ENCODE peak calls at places on chromosomes 11 and 22, in eight cellular contexts. X, D, Z, N, S, E, Q and C are unnamed samples.

GRCh38 chr22:20741008-20741633 is 32.8 kb upstream of the SERPIND1 start:
- DNase-seq in X (no peak), D (peak), Z (no peak), N (no peak), S (no peak), E (no peak), Q (no peak), C (no peak)

GRCh38 chr11:12792590-12792989 is 118.4 kb downstream of the TEAD1 start:
- DNase-seq in X (no peak), D (no peak), Z (peak), N (no peak), S (no peak), E (no peak), Q (no peak), C (no peak)

GRCh38 chr11:119055901-119056300 is 1.1 kb downstream of the HYOU1 start:
- DNase-seq in X (no peak), D (no peak), Z (no peak), N (peak), S (no peak), E (no peak), Q (no peak), C (no peak)

GRCh38 chr11:6351782-6352181 is 31.5 kb upstream of the CAVIN3 start:
- DNase-seq in X (no peak), D (no peak), Z (no peak), N (no peak), S (no peak), E (no peak), Q (no peak), C (no peak)

GRCh38 chr11:13939952-13940610 is 22.4 kb upstream of the SPON1 start:
- DNase-seq in X (no peak), D (no peak), Z (no peak), N (peak), S (no peak), E (no peak), Q (peak), C (no peak)

GRCh38 chr11:19903620-19904069 is 191.0 kb downstream of the NAV2 start:
- DNase-seq in X (peak), D (no peak), Z (peak), N (no peak), S (peak), E (peak), Q (no peak), C (no peak)

GRCh38 chr11:110565344-110565684 is 135.6 kb downstream of the FDX1 start:
- DNase-seq in X (no peak), D (no peak), Z (no peak), N (peak), S (no peak), E (no peak), Q (no peak), C (no peak)

GRCh38 chr11:120344302-120345004 is 8.2 kb downstream of the ARHGEF12 start:
- DNase-seq in X (peak), D (no peak), Z (no peak), N (peak), S (no peak), E (peak), Q (no peak), C (no peak)

GRCh38 chr11:73388241-73389133 is 12.3 kb downstream of the RELT start:
- DNase-seq in X (no peak), D (peak), Z (peak), N (no peak), S (no peak), E (no peak), Q (no peak), C (no peak)

GRCh38 chr11:573146-573759 is 3.0 kb upstream of the PHRF1 start:
- DNase-seq in X (no peak), D (peak), Z (no peak), N (no peak), S (no peak), E (no peak), Q (no peak), C (no peak)

GRCh38 chr11:78907636-78908035 is 333.0 kb upstream of the NARS2 start:
- DNase-seq in X (no peak), D (no peak), Z (no peak), N (peak), S (no peak), E (no peak), Q (no peak), C (no peak)

GRCh38 chr11:122004446-122004845 is 111.6 kb downstream of the BLID start:
- DNase-seq in X (no peak), D (no peak), Z (no peak), N (no peak), S (no peak), E (no peak), Q (no peak), C (no peak)

GRCh38 chr11:18394928-18395734 is 768 bp downstream of the LDHA start:
- DNase-seq in X (no peak), D (no peak), Z (peak), N (no peak), S (no peak), E (peak), Q (no peak), C (no peak)

GRCh38 chr11:2097356-2097997 is 41.7 kb downstream of the IGF2 start:
- DNase-seq in X (no peak), D (peak), Z (peak), N (no peak), S (no peak), E (peak), Q (no peak), C (no peak)

GRCh38 chr11:2096919-2097301 is 42.3 kb downstream of the IGF2 start:
- DNase-seq in X (no peak), D (peak), Z (no peak), N (no peak), S (no peak), E (no peak), Q (no peak), C (no peak)

GRCh38 chr11:2098691-2099522 is 40.3 kb downstream of the IGF2 start:
- DNase-seq in X (no peak), D (peak), Z (no peak), N (no peak), S (no peak), E (no peak), Q (no peak), C (no peak)

GRCh38 chr11:2099523-2100316 is 39.5 kb downstream of the IGF2 start:
- DNase-seq in X (no peak), D (peak), Z (peak), N (no peak), S (no peak), E (peak), Q (no peak), C (no peak)

DNA sequence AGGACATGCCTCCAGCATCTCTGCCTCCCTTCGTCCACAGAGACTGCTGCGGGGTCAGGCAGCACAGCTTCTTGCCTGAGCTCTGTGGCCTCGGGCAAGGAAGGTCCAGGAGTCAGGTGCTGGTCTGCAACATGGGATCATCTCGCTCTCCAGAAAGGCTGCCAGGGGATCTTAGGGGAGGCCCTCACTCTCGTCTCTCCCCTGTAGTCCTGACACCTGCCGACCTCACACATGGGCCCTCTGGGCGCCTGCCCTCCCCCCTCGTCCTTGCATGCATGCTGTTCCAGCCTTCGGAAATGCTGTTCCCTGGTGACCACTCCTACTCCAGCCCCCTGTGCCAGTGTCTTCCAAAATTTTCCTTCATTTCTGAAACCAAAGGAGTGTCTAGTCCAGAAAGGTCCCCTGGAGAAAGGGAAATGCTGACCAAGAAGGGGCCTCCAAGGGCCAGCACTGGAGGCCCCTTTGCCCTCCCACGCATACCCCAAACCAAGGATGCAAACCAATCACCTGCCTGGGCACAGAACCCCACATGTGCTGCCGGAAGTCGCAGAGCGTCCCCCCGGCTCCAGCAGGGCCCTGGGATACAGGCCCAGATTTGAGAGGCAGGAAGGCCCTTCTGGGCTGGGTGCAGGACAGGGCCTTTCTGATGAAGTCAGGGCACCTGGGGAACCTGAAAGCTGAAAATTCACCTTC is 41.0 kb downstream of the IGF2 start:
- DNase-seq in X (no peak), D (no peak), Z (no peak), N (no peak), S (no peak), E (no peak), Q (no peak), C (no peak)
- H3K27ac ChIP-seq in X (no peak), D (no peak), Z (peak), N (no peak), S (no peak), E (no peak), Q (peak), C (peak)

GRCh38 chr22:39724390-39724789 is 153.8 kb downstream of the CACNA1I start:
- DNase-seq in X (no peak), D (no peak), Z (no peak), N (no peak), S (no peak), E (no peak), Q (peak), C (no peak)

GRCh38 chr22:39724857-39725256 is 154.3 kb downstream of the CACNA1I start:
- DNase-seq in X (no peak), D (no peak), Z (no peak), N (no peak), S (no peak), E (no peak), Q (no peak), C (no peak)

GRCh38 chr22:39723463-39723862 is 152.9 kb downstream of the CACNA1I start:
- DNase-seq in X (no peak), D (no peak), Z (no peak), N (no peak), S (no peak), E (no peak), Q (peak), C (no peak)

GRCh38 chr22:39725351-39726035 is 154.9 kb downstream of the CACNA1I start:
- DNase-seq in X (no peak), D (no peak), Z (no peak), N (no peak), S (no peak), E (no peak), Q (peak), C (no peak)

GRCh38 chr22:39723899-39724351 is 153.4 kb downstream of the CACNA1I start:
- DNase-seq in X (no peak), D (no peak), Z (no peak), N (peak), S (no peak), E (no peak), Q (peak), C (no peak)
- H3K27ac ChIP-seq in X (no peak), D (no peak), Z (no peak), N (no peak), S (no peak), E (no peak), Q (no peak), C (no peak)

GRCh38 chr11:86922225-86922624 is 33.0 kb downstream of the FZD4 start:
- DNase-seq in X (no peak), D (no peak), Z (no peak), N (no peak), S (no peak), E (no peak), Q (no peak), C (no peak)

GRCh38 chr11:86919557-86920210 is 35.5 kb downstream of the FZD4 start:
- DNase-seq in X (no peak), D (no peak), Z (peak), N (peak), S (no peak), E (no peak), Q (no peak), C (no peak)

GRCh38 chr11:86926975-86927374 is 28.2 kb downstream of the FZD4 start:
- DNase-seq in X (no peak), D (no peak), Z (no peak), N (no peak), S (no peak), E (no peak), Q (no peak), C (no peak)

GRCh38 chr11:86918943-86919342 is 36.3 kb downstream of the FZD4 start:
- DNase-seq in X (no peak), D (no peak), Z (no peak), N (no peak), S (no peak), E (no peak), Q (no peak), C (no peak)

DNA sequence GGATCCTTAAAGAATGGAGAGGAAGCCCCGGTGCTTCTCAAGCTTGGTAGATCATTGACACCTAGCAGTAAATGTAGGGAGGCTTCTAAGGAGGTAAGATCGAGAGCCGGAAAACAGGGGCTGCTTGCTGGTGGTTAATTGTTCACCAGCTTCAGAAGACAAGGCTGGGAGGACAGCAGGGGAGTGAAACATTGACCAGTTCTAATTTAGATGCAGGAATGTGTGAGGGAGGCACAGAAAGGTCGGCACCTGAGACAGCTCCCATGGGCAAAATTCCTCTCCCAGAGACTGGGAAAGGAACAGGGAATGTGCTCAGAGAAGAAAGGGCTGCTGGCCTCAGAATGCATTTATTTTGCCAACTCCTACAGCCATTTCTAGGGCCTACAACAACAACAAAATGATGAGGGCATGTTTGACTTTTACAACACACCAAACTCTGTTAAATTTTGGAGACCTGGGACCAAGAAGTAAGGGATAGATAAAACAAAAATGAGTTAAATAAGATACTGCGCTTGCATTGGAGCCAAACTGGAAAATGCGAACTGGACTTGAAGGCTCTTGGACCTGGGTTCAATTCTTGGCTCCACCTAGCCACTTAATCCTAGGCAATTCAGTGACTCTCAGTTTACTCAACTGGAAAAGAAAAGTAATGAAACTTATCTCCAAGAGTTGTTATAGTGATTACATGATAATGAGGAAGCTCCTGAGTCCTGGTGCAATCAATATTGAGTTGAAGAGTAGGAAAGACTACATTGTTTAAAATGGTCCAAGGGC is 31.0 kb downstream of the FZD4 start:
- DNase-seq in X (no peak), D (no peak), Z (peak), N (no peak), S (no peak), E (no peak), Q (no peak), C (no peak)
- H3K27ac ChIP-seq in X (no peak), D (peak), Z (peak), N (no peak), S (no peak), E (no peak), Q (peak), C (peak)

GRCh38 chr11:88175707-88176066 is 444 bp upstream of the RAB38 start:
- DNase-seq in X (no peak), D (peak), Z (peak), N (peak), S (no peak), E (no peak), Q (no peak), C (no peak)

GRCh38 chr11:88178211-88178610 is 3.0 kb upstream of the RAB38 start:
- DNase-seq in X (no peak), D (no peak), Z (no peak), N (no peak), S (no peak), E (no peak), Q (no peak), C (no peak)

GRCh38 chr11:88174627-88175003 is 628 bp downstream of the RAB38 start:
- DNase-seq in X (peak), D (peak), Z (peak), N (peak), S (no peak), E (peak), Q (no peak), C (no peak)

GRCh38 chr11:88171982-88172381 is 3.3 kb downstream of the RAB38 start:
- DNase-seq in X (no peak), D (no peak), Z (no peak), N (no peak), S (no peak), E (no peak), Q (no peak), C (no peak)

GRCh38 chr11:88175004-88175706 is at the start of gene RAB38:
- DNase-seq in X (no peak), D (peak), Z (peak), N (peak), S (no peak), E (peak), Q (no peak), C (no peak)
- H3K27ac ChIP-seq in X (no peak), D (peak), Z (peak), N (peak), S (no peak), E (no peak), Q (peak), C (peak)